ENCODE peak calls at places on chromosomes 1 and 21, in nine cellular contexts. H, O, K, Y, N, D, U, P and E are unnamed samples.
A peak's percentile ranks its signal among the peaks of the same experiment; 100 is the strongest.

GRCh38 chr21:38773108-38774061 is 32.3 kb upstream of the ETS2 start:
- DNase-seq in H (no peak), O (no peak), K (no peak), Y (peak; percentile 97), N (no peak), D (no peak), U (no peak), P (no peak), E (no peak)

GRCh38 chr1:47569681-47570470 is 132.0 kb downstream of the FOXD2 start:
- DNase-seq in H (no peak), O (no peak), K (no peak), Y (peak; percentile 97), N (peak; percentile 77), D (peak; percentile 65), U (peak; percentile 49), P (no peak), E (peak; percentile 76)

GRCh38 chr1:37853157-37853556 is 6.2 kb downstream of the MTF1 start:
- DNase-seq in H (no peak), O (no peak), K (no peak), Y (no peak), N (no peak), D (no peak), U (no peak), P (no peak), E (no peak)

GRCh38 chr1:8822383-8823294 is 5.2 kb upstream of the RERE start:
- DNase-seq in H (no peak), O (no peak), K (no peak), Y (peak; percentile 82), N (no peak), D (no peak), U (no peak), P (no peak), E (no peak)

GRCh38 chr1:12001996-12002493 is 17.3 kb upstream of the MIIP start:
- DNase-seq in H (no peak), O (no peak), K (no peak), Y (peak; percentile 60), N (no peak), D (no peak), U (peak; percentile 4), P (no peak), E (no peak)

GRCh38 chr21:38760017-38760761 is 45.5 kb upstream of the ETS2 start:
- DNase-seq in H (no peak), O (no peak), K (no peak), Y (peak; percentile 77), N (no peak), D (peak; percentile 72), U (no peak), P (no peak), E (no peak)

GRCh38 chr1:84048820-84049219 is 49.9 kb upstream of the TTLL7 start:
- DNase-seq in H (no peak), O (no peak), K (no peak), Y (no peak), N (no peak), D (no peak), U (no peak), P (no peak), E (no peak)

GRCh38 chr1:56780832-56781231 is 38.4 kb downstream of the FYB2 start:
- DNase-seq in H (no peak), O (no peak), K (no peak), Y (no peak), N (no peak), D (peak; percentile 47), U (no peak), P (no peak), E (no peak)

GRCh38 chr1:158328424-158328823 is 2.9 kb downstream of the CD1B start:
- DNase-seq in H (no peak), O (no peak), K (no peak), Y (no peak), N (no peak), D (no peak), U (no peak), P (no peak), E (no peak)

GRCh38 chr1:47585141-47585902 is 147.5 kb downstream of the FOXD2 start:
- DNase-seq in H (no peak), O (no peak), K (no peak), Y (no peak), N (no peak), D (no peak), U (no peak), P (no peak), E (no peak)

DNA sequence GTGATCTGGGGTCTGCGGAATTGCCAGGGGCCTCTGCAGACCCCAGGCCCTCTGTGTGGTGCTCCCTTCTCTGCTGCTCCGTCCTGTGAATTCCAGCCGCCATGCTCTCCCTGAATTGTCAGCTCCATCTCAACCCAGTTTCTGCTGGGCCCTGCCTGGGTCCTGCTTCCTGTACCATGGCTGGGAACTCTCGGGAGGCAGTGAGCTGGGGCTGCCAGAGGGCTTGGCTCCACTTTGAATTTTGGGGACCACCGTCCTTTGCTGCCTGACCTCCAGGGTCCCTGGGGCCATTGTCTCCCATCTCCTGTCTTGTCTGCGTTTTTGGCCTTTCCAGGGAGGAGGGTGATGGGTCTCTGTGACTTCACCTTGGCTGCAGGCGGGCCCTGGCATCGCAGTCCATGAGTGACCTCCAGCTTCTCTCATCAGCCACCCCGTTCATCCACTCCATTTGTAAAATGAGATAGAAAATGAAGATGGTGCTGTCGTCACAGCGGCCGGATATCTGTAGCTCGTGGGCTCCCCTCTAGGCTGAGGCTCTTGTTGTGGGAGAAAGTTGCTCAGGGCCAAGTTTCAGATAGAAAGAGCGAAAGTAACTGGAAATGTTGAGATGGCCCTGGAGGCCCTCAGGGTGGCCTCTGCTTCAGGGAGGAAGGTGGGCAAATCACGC is 38.3 kb downstream of the SKI start:
- DNase-seq in H (peak; percentile 30), O (no peak), K (no peak), Y (no peak), N (no peak), D (no peak), U (peak; percentile 4), P (no peak), E (no peak)
- TF ChIP-seq CTCF in H (no peak), O (no peak), K (no peak), Y (no peak), N (no peak), D (no peak), U (no peak), P (no peak), E (no peak)

GRCh38 chr1:19877351-19877750 is 4.8 kb upstream of the OTUD3 start:
- DNase-seq in H (no peak), O (no peak), K (no peak), Y (no peak), N (no peak), D (no peak), U (no peak), P (no peak), E (no peak)
- H3K27ac ChIP-seq in H (no peak overlapping the region), O (no peak overlapping the region), K (no peak overlapping the region), Y (no peak overlapping the region), N (no peak overlapping the region), D (no peak overlapping the region), U (no peak overlapping the region), P (no peak overlapping the region), E (no peak overlapping the region)

GRCh38 chr1:10911274-10912166 is 100.9 kb upstream of the TARDBP start:
- DNase-seq in H (no peak), O (no peak), K (no peak), Y (no peak), N (peak; percentile 46), D (no peak), U (no peak), P (no peak), E (no peak)

GRCh38 chr1:10912441-10912840 is 100.0 kb upstream of the TARDBP start:
- DNase-seq in H (peak; percentile 34), O (no peak), K (no peak), Y (no peak), N (no peak), D (no peak), U (no peak), P (no peak), E (peak; percentile 78)

GRCh38 chr1:10910490-10911273 is 101.8 kb upstream of the TARDBP start:
- DNase-seq in H (no peak), O (peak; percentile 15), K (no peak), Y (no peak), N (peak; percentile 31), D (no peak), U (no peak), P (no peak), E (no peak)

GRCh38 chr1:10908266-10908665 is 104.2 kb upstream of the TARDBP start:
- DNase-seq in H (no peak), O (no peak), K (no peak), Y (no peak), N (peak; percentile 34), D (no peak), U (no peak), P (no peak), E (no peak)

GRCh38 chr1:10909697-10910489 is 102.6 kb upstream of the TARDBP start:
- DNase-seq in H (peak; percentile 80), O (peak; percentile 73), K (peak; percentile 46), Y (peak; percentile 20), N (peak; percentile 90), D (peak; percentile 78), U (peak; percentile 70), P (no peak), E (peak; percentile 91)
- TF ChIP-seq CTCF in H (peak; percentile 51), O (peak; percentile 83), K (peak; percentile 54), Y (no peak), N (peak; percentile 58), D (peak; percentile 76), U (no peak), P (no peak), E (peak; percentile 51)

DNA sequence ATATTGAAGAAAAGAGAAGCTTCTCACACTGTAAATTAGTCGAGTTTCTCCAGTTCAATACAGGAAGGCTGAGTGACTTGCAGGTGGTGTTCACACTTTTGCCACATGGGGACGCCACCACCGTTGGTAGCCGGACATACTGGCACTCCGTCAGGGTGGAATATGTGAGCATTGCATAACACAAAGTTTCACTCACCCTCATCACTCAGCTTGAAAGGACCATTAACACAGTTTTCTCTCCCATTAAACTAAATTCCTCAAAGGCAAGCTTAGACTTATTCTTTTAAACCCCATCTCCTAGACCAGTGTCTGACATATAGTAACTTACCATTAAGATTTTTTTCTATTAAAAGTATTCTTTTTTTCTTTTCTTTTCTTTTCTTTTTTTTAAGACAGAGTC is 105.3 kb upstream of the SERBP1 start:
- DNase-seq in H (peak; percentile 85), O (peak; percentile 62), K (peak; percentile 42), Y (peak; percentile 82), N (peak; percentile 88), D (peak; percentile 67), U (peak; percentile 82), P (peak; percentile 81), E (peak; percentile 86)
- H3K27ac ChIP-seq in H (no peak overlapping the region), O (no peak overlapping the region), K (no peak overlapping the region), Y (no peak overlapping the region), N (peak overlapping the region; percentile 65), D (no peak overlapping the region), U (no peak overlapping the region), P (no peak overlapping the region), E (no peak overlapping the region)

GRCh38 chr1:54542120-54542961 is 5.7 kb upstream of the ACOT11 start:
- DNase-seq in H (peak; percentile 70), O (peak; percentile 42), K (peak; percentile 71), Y (peak; percentile 86), N (peak; percentile 82), D (peak; percentile 86), U (peak; percentile 67), P (no peak), E (peak; percentile 93)
- TF ChIP-seq CTCF in H (no peak), O (peak; percentile 22), K (peak; percentile 17), Y (no peak), N (peak; percentile 19), D (peak; percentile 35), U (no peak), P (no peak), E (peak; percentile 6)

DNA sequence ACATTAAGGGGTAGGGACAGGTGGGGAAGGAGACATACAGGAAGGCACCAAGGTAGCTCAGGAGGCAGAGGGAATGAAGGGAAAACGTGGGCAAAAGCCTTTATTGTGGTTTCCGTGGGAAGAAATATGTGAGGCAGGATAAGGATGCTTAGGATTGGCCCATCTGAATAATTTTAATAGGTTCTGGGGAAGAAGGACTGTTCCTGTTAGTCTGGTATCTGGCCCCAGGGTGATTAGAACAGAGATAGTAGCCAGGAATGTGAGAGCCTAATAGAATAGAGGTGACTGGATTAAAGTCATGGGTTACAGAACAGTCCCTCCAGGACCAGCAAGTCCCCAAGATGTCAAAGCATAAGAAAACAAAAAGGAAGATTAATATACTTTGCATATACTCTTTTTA is 545.2 kb upstream of the CAMK1G start:
- DNase-seq in H (no peak), O (no peak), K (no peak), Y (no peak), N (no peak), D (no peak), U (no peak), P (no peak), E (no peak)
- H3K27ac ChIP-seq in H (no peak overlapping the region), O (no peak overlapping the region), K (no peak overlapping the region), Y (no peak overlapping the region), N (no peak overlapping the region), D (no peak overlapping the region), U (no peak overlapping the region), P (no peak overlapping the region), E (no peak overlapping the region)